ENCODE peak calls at places on chromosomes 13 and 19, in four cellular contexts. L is progenitor cell of endocrine pancreas, W is Calu3, N is psoas muscle. C is an unnamed sample.

GRCh38 chr13:38693168-38693567 is 6.3 kb downstream of the FREM2 start:
- DNase-seq in W (no peak), N (no peak), L (no peak), C (no peak)

GRCh38 chr13:45456196-45456972 is 8.4 kb upstream of the COG3 start:
- DNase-seq in N (no peak), W (no peak), L (no peak), C (no peak)

GRCh38 chr13:46629811-46630413 is 76.9 kb downstream of the LRCH1 start:
- DNase-seq in W (no peak), N (no peak), L (no peak), C (no peak)

GRCh38 chr13:39913928-39914327 is 258.5 kb downstream of the COG6 start:
- DNase-seq in N (no peak), L (no peak), W (no peak), C (no peak)

GRCh38 chr19:4063369-4064072 is 3.2 kb downstream of the ZBTB7A start:
- DNase-seq in N (peak), L (no peak), W (no peak), C (no peak)

GRCh38 chr19:30631035-30631375 is 258.8 kb downstream of the ZNF536 start:
- DNase-seq in W (no peak), L (no peak), N (no peak), C (no peak)

GRCh38 chr13:106072014-106072413 is 463.4 kb downstream of the EFNB2 start:
- DNase-seq in N (no peak), L (no peak), W (no peak), C (no peak)

GRCh38 chr19:35030257-35031071 is at the start of gene SCN1B:
- DNase-seq in W (peak), L (peak), N (peak), C (peak)

GRCh38 chr13:90709329-90709728 is 638.2 kb upstream of the MIR17HG start:
- DNase-seq in L (no peak), N (no peak), W (no peak), C (no peak)

GRCh38 chr13:104671901-104672300 is 1605.7 kb upstream of the SLC10A2 start:
- DNase-seq in W (no peak), L (no peak), N (no peak), C (no peak)

GRCh38 chr13:113178070-113178895 is 19.8 kb downstream of the PROZ start:
- DNase-seq in N (no peak), W (no peak), L (no peak), C (no peak)

GRCh38 chr19:55495646-55496349 is 7.6 kb downstream of the SSC5D start:
- DNase-seq in L (no peak), W (no peak), N (no peak), C (no peak)

GRCh38 chr13:113970810-113971470 is 2.9 kb downstream of the C13orf46 start:
- DNase-seq in N (peak), L (no peak), W (peak), C (no peak)

GRCh38 chr13:20831933-20832332 is 58.2 kb upstream of the EEF1AKMT1 start:
- DNase-seq in L (no peak), N (no peak), W (no peak), C (no peak)

GRCh38 chr19:47779524-47780214 is 1.2 kb downstream of the SELENOW start:
- DNase-seq in L (no peak), N (peak), W (peak), C (no peak)

GRCh38 chr13:79735228-79735627 is 254.3 kb downstream of the NDFIP2 start:
- DNase-seq in N (no peak), W (no peak), L (no peak), C (no peak)

GRCh38 chr13:94712287-94712811 is at the start of gene SOX21:
- DNase-seq in L (peak), N (no peak), W (no peak), C (peak)

GRCh38 chr13:35283856-35284255 is 192.6 kb downstream of the MAB21L1 start:
- DNase-seq in N (no peak), L (no peak), W (peak), C (no peak)

GRCh38 chr19:40530091-40530901 is 46.4 kb upstream of the SHKBP1 start:
- DNase-seq in L (peak), N (no peak), W (peak), C (peak)

GRCh38 chr19:13428352-13428751 is 77.9 kb downstream of the CACNA1A start:
- DNase-seq in L (no peak), N (no peak), W (peak), C (no peak)

GRCh38 chr13:29676535-29676934 is 81.0 kb upstream of the SLC7A1 start:
- DNase-seq in L (no peak), N (no peak), W (no peak), C (no peak)

GRCh38 chr13:57557979-57558529 is 73.5 kb upstream of the PCDH17 start:
- DNase-seq in W (no peak), L (no peak), N (no peak), C (no peak)

GRCh38 chr19:45402469-45403070 is 2.3 kb downstream of the PPP1R13L start:
- DNase-seq in N (peak), W (peak), L (peak), C (peak)
- TF ChIP-seq CTCF in N (peak), W (no peak), L (peak), C (peak)

GRCh38 chr19:10418281-10419199 is 1.8 kb upstream of the PDE4A start:
- DNase-seq in L (no peak), W (no peak), N (no peak), C (no peak)

GRCh38 chr19:10417598-10418280 is 2.6 kb upstream of the PDE4A start:
- DNase-seq in W (no peak), N (no peak), L (no peak), C (no peak)

GRCh38 chr19:10419646-10420443 is 493 bp upstream of the PDE4A start:
- DNase-seq in W (no peak), N (peak), L (no peak), C (peak)

GRCh38 chr19:10420444-10421239 is at the start of gene PDE4A:
- DNase-seq in L (no peak), W (no peak), N (peak), C (peak)

GRCh38 chr19:10419200-10419645 is 1.1 kb upstream of the PDE4A start:
- DNase-seq in W (no peak), N (peak), L (no peak), C (no peak)
- TF ChIP-seq CTCF in W (no peak), N (no peak), L (no peak), C (no peak)

DNA sequence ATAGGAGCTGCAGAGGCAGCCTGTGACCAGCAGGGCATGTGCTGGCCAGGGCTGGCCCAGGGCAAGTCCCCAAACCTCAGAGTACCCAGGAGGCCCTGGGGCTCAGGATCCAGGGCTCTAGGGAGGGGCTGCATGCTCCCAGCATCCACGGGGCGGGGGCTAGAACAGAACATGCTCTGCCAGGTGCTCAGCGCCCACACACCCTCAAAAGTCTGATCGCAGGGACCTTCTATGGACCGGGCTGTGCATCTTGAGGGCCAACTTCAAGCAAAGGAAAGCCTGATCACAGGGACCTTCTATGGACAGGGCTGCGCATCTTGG is 33.5 kb downstream of the ELL start:
- DNase-seq in N (peak), L (no peak), W (peak), C (no peak)
- TF ChIP-seq CTCF in N (peak), L (no peak), W (no peak), C (no peak)

GRCh38 chr19:45163156-45163555 is 2.4 kb upstream of the NKPD1 start:
- DNase-seq in W (no peak), N (no peak), L (no peak), C (no peak)

GRCh38 chr19:45163751-45164150 is 3.0 kb upstream of the NKPD1 start:
- DNase-seq in N (no peak), L (no peak), W (no peak), C (no peak)

GRCh38 chr19:45160870-45161714 is at the start of gene NKPD1:
- DNase-seq in L (peak), N (no peak), W (peak), C (no peak)

GRCh38 chr19:45162464-45163143 is 1.8 kb upstream of the NKPD1 start:
- DNase-seq in W (no peak), N (no peak), L (no peak), C (no peak)

GRCh38 chr19:45161715-45162463 is 1.1 kb upstream of the NKPD1 start:
- DNase-seq in N (peak), W (peak), L (peak), C (no peak)
- TF ChIP-seq CTCF in N (peak), W (peak), L (peak), C (no peak)

GRCh38 chr13:110716235-110716505 is 2.7 kb downstream of the ING1 start:
- DNase-seq in N (peak), L (no peak), W (no peak), C (no peak)
- TF ChIP-seq CTCF in N (no peak), L (no peak), W (no peak), C (no peak)

GRCh38 chr19:27777242-27777641 is 1435.7 kb downstream of the UQCRFS1 start:
- DNase-seq in L (no peak), W (no peak), N (no peak), C (no peak)

GRCh38 chr19:27776524-27776923 is 1436.4 kb downstream of the UQCRFS1 start:
- DNase-seq in W (no peak), N (no peak), L (no peak), C (no peak)

GRCh38 chr19:27774827-27775226 is 1438.1 kb downstream of the UQCRFS1 start:
- DNase-seq in N (no peak), W (no peak), L (no peak), C (no peak)

GRCh38 chr19:27775395-27775794 is 1437.6 kb downstream of the UQCRFS1 start:
- DNase-seq in L (no peak), N (no peak), W (no peak), C (no peak)

GRCh38 chr19:27776020-27776419 is 1436.9 kb downstream of the UQCRFS1 start:
- DNase-seq in W (no peak), L (no peak), N (no peak), C (no peak)
- TF ChIP-seq CTCF in W (peak), L (no peak), N (peak), C (no peak)